ENCODE peak calls at places on chromosomes 4 and X, in ten cellular contexts. I is fibroblast of lung, C is ascending aorta, J is right atrium auricular region, Q is lower leg skin, H is upper lobe of left lung, A is colonic mucosa, G is CD14-positive monocyte, F is lower lobe of right lung, Y is bronchial epithelial cell. X is an unnamed sample.
A peak's percentile ranks its signal among the peaks of the same experiment; 100 is the strongest.

GRCh38 chr4:116016201-116016600 is 902.8 kb upstream of the NDST4 start:
- DNase-seq in H (no peak), I (peak; percentile 76), Q (no peak), A (no peak), Y (peak; percentile 95), G (no peak), F (peak; percentile 44), J (no peak), C (no peak), X (no peak)

GRCh38 chr4:76753814-76754213 is 144.1 kb downstream of the SOWAHB start:
- DNase-seq in I (peak; percentile 97), H (no peak), C (no peak), F (no peak), G (no peak), J (no peak), A (no peak), Y (peak; percentile 80), Q (no peak), X (no peak)

GRCh38 chrX:41116948-41117347 is 31.7 kb downstream of the USP9X start:
- DNase-seq in J (no peak), H (no peak), Y (peak; percentile 21), F (no peak), Q (no peak), A (no peak), C (no peak), I (no peak), G (no peak), X (no peak)

GRCh38 chrX:15915959-15916703 is 61.5 kb upstream of the AP1S2 start:
- DNase-seq in Q (no peak), G (peak; percentile 45), I (peak; percentile 15), F (no peak), J (no peak), C (no peak), Y (no peak), H (no peak), A (no peak), X (no peak)

GRCh38 chr4:108320066-108320465 is 151.3 kb upstream of the LEF1 start:
- DNase-seq in Q (no peak), H (no peak), C (no peak), A (no peak), Y (no peak), G (no peak), I (no peak), J (no peak), F (no peak), X (no peak)

GRCh38 chrX:23344208-23344903 is 9.7 kb downstream of the PTCHD1 start:
- DNase-seq in G (no peak), Y (peak; percentile 1), F (no peak), J (no peak), Q (no peak), I (peak; percentile 20), C (no peak), A (no peak), H (no peak), X (no peak)

GRCh38 chr4:76188557-76188956 is 25.1 kb downstream of the SCARB2 start:
- DNase-seq in A (no peak), C (no peak), Y (no peak), I (peak; percentile 13), J (no peak), Q (no peak), H (no peak), F (no peak), G (no peak), X (no peak)

GRCh38 chr4:73843369-73843768 is 6.9 kb downstream of the CXCL6 start:
- DNase-seq in G (no peak), A (no peak), H (no peak), Y (peak; percentile 58), F (no peak), C (no peak), I (peak; percentile 52), J (no peak), Q (no peak), X (no peak)

GRCh38 chr4:88975925-88976511 is 81.0 kb downstream of the FAM13A start:
- DNase-seq in A (no peak), F (no peak), Y (no peak), J (no peak), H (no peak), G (no peak), C (no peak), Q (no peak), I (no peak), X (no peak)

GRCh38 chr4:88967883-88968316 is 89.1 kb downstream of the FAM13A start:
- DNase-seq in H (no peak), G (no peak), F (no peak), Y (peak; percentile 62), C (no peak), A (no peak), Q (no peak), J (no peak), I (no peak), X (no peak)

GRCh38 chr4:88969271-88969670 is 87.7 kb downstream of the FAM13A start:
- DNase-seq in J (no peak), I (no peak), Q (no peak), H (no peak), G (no peak), Y (no peak), C (no peak), F (no peak), A (no peak), X (no peak)

GRCh38 chr4:88969746-88970145 is 87.2 kb downstream of the FAM13A start:
- DNase-seq in J (no peak), F (no peak), I (no peak), G (no peak), Q (no peak), C (no peak), H (no peak), A (no peak), Y (no peak), X (no peak)

GRCh38 chr4:88971536-88971935 is 85.4 kb downstream of the FAM13A start:
- DNase-seq in J (no peak), C (no peak), A (no peak), F (no peak), Y (no peak), G (no peak), Q (no peak), H (no peak), I (no peak), X (no peak)
- TF ChIP-seq CTCF in J (no peak), C (no peak), A (no peak), F (no peak), Y (no peak), G (no peak), Q (no peak), H (no peak), I (no peak), X (no peak)

DNA sequence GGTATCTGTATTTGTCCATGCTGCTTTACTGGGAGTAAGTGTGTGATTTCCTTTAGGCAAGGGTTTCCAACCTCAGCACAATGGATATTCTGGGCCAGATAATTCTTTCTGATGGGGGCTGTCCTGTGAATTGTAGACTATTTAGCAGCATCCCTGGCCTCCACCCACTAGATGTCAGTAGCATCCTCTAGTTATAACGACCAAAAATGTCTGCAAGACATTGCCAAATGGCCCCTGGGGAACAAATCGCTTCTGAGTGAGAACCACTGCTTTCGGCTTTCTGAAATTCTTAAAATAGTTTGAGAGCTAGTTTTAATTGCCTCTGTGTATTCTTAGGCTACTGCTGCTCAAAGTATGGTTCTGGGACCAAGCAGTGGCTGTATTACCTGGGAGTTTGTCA is 81.2 kb upstream of the GPM6B start:
- DNase-seq in Y (no peak), A (no peak), H (no peak), C (peak; percentile 69), Q (no peak), J (no peak), G (no peak), F (no peak), I (no peak), X (no peak)
- TF ChIP-seq CTCF in Y (peak; percentile 1), A (no peak), H (no peak), C (peak; percentile 29), Q (no peak), J (peak; percentile 31), G (no peak), F (no peak), I (no peak), X (no peak)

GRCh38 chrX:2410279-2411020 is 90.3 kb downstream of the DHRSX start:
- DNase-seq in A (peak; percentile 76), Y (peak; percentile 31), J (no peak), F (no peak), C (no peak), I (no peak), Q (peak; percentile 81), H (no peak), G (no peak), X (no peak)

GRCh38 chrX:2412131-2412530 is 88.6 kb downstream of the DHRSX start:
- DNase-seq in Q (peak; percentile 59), C (no peak), H (no peak), J (no peak), G (no peak), F (no peak), Y (no peak), I (no peak), A (no peak), X (no peak)

GRCh38 chrX:2414384-2414783 is 86.4 kb downstream of the DHRSX start:
- DNase-seq in I (no peak), A (no peak), J (no peak), G (no peak), C (no peak), F (no peak), Y (no peak), H (no peak), Q (no peak), X (no peak)

GRCh38 chrX:2417205-2417604 is 83.6 kb downstream of the DHRSX start:
- DNase-seq in J (no peak), H (no peak), I (peak; percentile 7), A (no peak), C (no peak), Y (no peak), G (no peak), F (no peak), Q (no peak), X (no peak)

DNA sequence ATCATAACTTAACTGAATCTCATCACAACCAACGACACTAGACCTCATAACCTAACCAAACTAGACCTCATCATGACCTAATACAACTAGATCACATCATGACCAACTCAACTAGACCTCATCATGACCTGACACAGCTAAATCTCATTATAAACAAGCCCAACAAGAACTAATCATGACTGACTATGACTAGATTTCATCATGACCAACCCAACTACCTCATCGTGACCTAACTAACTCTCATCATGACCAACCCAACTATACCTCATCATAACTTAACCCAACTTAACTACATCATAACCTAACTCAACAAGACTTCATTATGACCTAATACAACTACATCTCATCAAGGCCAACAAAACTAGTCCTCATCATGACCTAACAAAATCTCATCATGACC is 86.8 kb downstream of the DHRSX start:
- DNase-seq in A (no peak), Q (no peak), J (no peak), H (no peak), F (no peak), G (no peak), C (no peak), Y (no peak), I (no peak), X (no peak)
- TF ChIP-seq CTCF in A (no peak), Q (no peak), J (no peak), H (no peak), F (no peak), G (no peak), C (no peak), Y (no peak), I (no peak), X (no peak)

DNA sequence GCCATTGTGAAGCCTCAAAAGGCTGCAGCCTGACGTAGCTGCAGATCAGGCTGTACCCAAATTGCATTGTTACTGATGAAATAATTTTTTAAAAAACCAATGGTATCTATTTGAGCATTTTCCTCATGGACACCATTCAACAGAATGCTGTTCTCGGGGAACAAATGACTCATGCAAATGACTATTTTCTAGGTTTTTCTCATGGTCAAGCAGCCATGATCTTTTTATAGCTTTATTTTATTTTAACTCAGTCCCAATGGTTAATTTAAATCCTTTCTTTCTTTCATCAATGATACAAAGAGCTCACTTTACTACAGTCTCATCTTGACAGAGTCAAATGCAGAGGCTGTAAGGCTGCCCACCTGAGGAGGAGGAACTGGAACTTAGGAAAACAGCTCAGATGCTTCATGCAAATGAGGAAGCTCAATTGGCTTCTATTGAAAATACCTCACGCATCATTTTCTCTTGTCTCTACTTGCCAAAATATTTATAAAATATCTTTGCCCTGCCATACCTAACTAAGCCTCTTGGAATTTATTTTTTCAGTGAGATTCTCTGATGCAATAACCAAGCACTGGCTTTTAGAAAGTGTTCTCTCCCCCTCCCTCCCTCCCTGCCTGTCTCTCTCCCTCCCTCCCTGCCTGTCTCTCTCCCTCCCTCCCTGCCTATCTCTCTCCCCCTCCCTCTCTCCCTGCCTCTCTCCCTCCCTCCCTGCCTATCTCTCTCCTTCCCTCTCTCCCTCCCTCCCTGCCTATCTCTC is 81.0 kb downstream of the SORBS2 start:
- DNase-seq in H (no peak), C (no peak), F (no peak), A (no peak), J (no peak), Q (no peak), Y (peak; percentile 91), I (peak; percentile 47), G (no peak), X (no peak)
- TF ChIP-seq CTCF in H (no peak), C (peak; percentile 19), F (no peak), A (no peak), J (peak; percentile 33), Q (no peak), Y (no peak), I (no peak), G (no peak), X (no peak)